ENCODE peak calls at places on chromosomes 3 and 15, in four cellular contexts. K, F, C and D are unnamed samples.

GRCh38 chr3:132916096-132916495 is 122.1 kb upstream of the TMEM108 start:
- DNase-seq in C (no peak), F (no peak), K (no peak), D (no peak)

GRCh38 chr15:69666441-69666882 is 213.8 kb downstream of the RPLP1 start:
- DNase-seq in F (no peak), C (no peak), K (no peak), D (no peak)

GRCh38 chr3:187741403-187742350 is 3.6 kb downstream of the BCL6 start:
- DNase-seq in C (peak; percentile 84), K (no peak), F (peak; percentile 77), D (peak; percentile 77)

GRCh38 chr3:187102073-187102634 is 37.1 kb downstream of the RPL39L start:
- DNase-seq in F (no peak), K (no peak), C (no peak), D (no peak)

GRCh38 chr15:57035664-57036063 is 117.2 kb downstream of the TCF12 start:
- DNase-seq in F (no peak), C (no peak), K (no peak), D (no peak)

GRCh38 chr3:18100126-18100525 is 325.0 kb downstream of the SATB1 start:
- DNase-seq in C (no peak), K (no peak), F (no peak), D (no peak)

GRCh38 chr15:40358492-40359353 is 704 bp downstream of the DISP2 start:
- DNase-seq in K (no peak), C (no peak), F (no peak), D (peak; percentile 42)

GRCh38 chr3:160707187-160707789 is 30.3 kb downstream of the ARL14 start:
- DNase-seq in K (no peak), C (no peak), F (no peak), D (peak; percentile 3)

GRCh38 chr3:170712798-170713197 is 126.9 kb upstream of the SLC7A14 start:
- DNase-seq in K (no peak), F (no peak), C (no peak), D (no peak)

GRCh38 chr3:47910777-47911440 is 105.3 kb downstream of the MAP4 start:
- DNase-seq in C (no peak), K (peak; percentile 10), F (no peak), D (no peak)

GRCh38 chr3:49397470-49397869 is 14.3 kb downstream of the RHOA start:
- DNase-seq in C (no peak), K (no peak), F (no peak), D (no peak)

GRCh38 chr3:127002195-127003174 is 19.6 kb downstream of the PLXNA1 start:
- DNase-seq in F (peak; percentile 62), C (peak; percentile 91), K (peak; percentile 58), D (no peak)

GRCh38 chr15:39629376-39629775 is 48.5 kb downstream of the THBS1 start:
- DNase-seq in F (peak; percentile 57), C (no peak), K (no peak), D (peak; percentile 74)

GRCh38 chr15:78361956-78362506 is 21.9 kb downstream of the CRABP1 start:
- DNase-seq in K (no peak), C (no peak), F (no peak), D (no peak)

GRCh38 chr3:136858381-136858780 is 3.6 kb upstream of the NCK1 start:
- DNase-seq in K (no peak), C (no peak), F (no peak), D (no peak)

GRCh38 chr3:134212898-134213665 is 37.6 kb downstream of the RYK start:
- DNase-seq in C (peak; percentile 90), K (peak; percentile 73), F (peak; percentile 84), D (peak; percentile 81)

GRCh38 chr3:105118905-105119304 is 247.8 kb upstream of the ALCAM start:
- DNase-seq in K (no peak), C (no peak), F (no peak), D (no peak)

GRCh38 chr3:66439666-66440344 is 61.0 kb downstream of the LRIG1 start:
- DNase-seq in F (no peak), K (no peak), C (no peak), D (no peak)

GRCh38 chr3:186366206-186366605 is 4.2 kb upstream of the DGKG start:
- DNase-seq in F (peak; percentile 53), K (no peak), C (no peak), D (no peak)

GRCh38 chr15:68789921-68790575 is 30.6 kb downstream of the ANP32A start:
- DNase-seq in K (no peak), C (no peak), F (no peak), D (no peak)

GRCh38 chr3:69451594-69451993 is 65.7 kb upstream of the FRMD4B start:
- DNase-seq in F (no peak), C (no peak), K (no peak), D (no peak)

GRCh38 chr3:123377173-123377740 is 71.6 kb downstream of the ADCY5 start:
- DNase-seq in F (peak; percentile 15), C (no peak), K (no peak), D (no peak)

GRCh38 chr3:124351430-124352142 is 359.7 kb upstream of the ROPN1 start:
- DNase-seq in K (no peak), C (no peak), F (no peak), D (no peak)

GRCh38 chr3:185820973-185821758 is 3.7 kb downstream of the IGF2BP2 start:
- DNase-seq in K (no peak), C (no peak), F (no peak), D (no peak)

GRCh38 chr15:27701956-27702355 is 397.2 kb downstream of the OCA2 start:
- DNase-seq in F (no peak), C (no peak), K (no peak), D (no peak)

GRCh38 chr15:27707216-27707710 is 391.9 kb downstream of the OCA2 start:
- DNase-seq in K (no peak), C (no peak), F (no peak), D (no peak)

GRCh38 chr15:27701014-27701413 is 398.1 kb downstream of the OCA2 start:
- DNase-seq in K (no peak), F (no peak), C (no peak), D (no peak)

GRCh38 chr15:27706300-27706699 is 392.8 kb downstream of the OCA2 start:
- DNase-seq in C (no peak), K (no peak), F (no peak), D (no peak)

DNA sequence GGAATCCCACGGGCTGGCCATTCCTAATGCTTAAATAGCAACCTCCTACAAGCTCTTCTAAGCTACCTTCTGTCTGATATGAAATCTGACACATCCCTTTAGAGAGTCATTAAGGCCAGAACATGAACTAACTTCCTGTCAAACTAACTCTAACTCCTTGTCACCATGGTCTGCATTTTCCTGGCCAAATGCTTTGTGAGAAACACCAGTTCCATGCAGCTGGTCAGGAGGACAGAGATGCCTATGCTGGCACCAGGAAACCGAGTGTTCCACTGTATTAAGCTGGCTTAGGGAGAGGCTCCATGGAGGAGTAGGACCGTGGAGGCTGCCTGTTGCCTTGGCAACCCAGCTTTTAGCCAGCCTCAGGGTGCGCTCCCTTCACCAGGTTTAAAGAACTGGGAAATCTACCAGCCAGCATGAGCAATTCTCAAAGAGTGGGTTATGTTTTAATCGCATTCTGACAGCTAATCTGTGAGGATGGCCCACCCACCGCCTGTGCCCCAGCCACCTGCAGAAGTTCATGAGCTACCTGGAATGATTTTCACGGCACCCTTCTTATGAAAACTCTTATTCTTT is 394.1 kb downstream of the OCA2 start:
- DNase-seq in F (no peak), C (no peak), K (no peak), D (no peak)
- H3K9me3 ChIP-seq in F (no peaks in the 10 kb centered on the region), C (no peaks in the 10 kb centered on the region), K (peaks cover 3% of the 10 kb centered on the region), D (no peaks in the 10 kb centered on the region)

DNA sequence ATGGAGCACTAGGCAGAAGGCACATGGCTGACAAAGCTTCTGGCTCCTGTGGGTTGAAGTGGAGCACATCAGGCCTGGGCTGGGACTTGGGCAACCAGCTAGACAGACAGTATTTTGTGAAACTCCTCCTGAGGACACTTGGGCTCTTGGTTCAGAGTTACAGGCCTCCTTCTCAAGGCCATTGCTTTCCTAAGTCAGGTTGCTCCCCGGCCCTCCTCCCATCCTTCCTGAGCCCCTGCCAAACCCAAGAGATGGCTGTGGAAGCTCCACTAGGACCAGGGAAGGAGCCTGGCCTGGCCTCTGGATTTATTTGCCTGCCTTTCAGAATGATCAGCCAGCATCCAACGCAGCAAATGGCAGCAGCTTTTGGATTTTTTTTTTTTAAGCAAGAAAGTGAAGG is 56.3 kb downstream of the MAGEF1 start:
- DNase-seq in C (no peak), F (no peak), K (no peak), D (no peak)
- H3K4me1 ChIP-seq in C (peaks cover 50% of the 10 kb centered on the region), F (no peaks in the 10 kb centered on the region), K (peaks cover 28% of the 10 kb centered on the region), D (no peaks in the 10 kb centered on the region)

DNA sequence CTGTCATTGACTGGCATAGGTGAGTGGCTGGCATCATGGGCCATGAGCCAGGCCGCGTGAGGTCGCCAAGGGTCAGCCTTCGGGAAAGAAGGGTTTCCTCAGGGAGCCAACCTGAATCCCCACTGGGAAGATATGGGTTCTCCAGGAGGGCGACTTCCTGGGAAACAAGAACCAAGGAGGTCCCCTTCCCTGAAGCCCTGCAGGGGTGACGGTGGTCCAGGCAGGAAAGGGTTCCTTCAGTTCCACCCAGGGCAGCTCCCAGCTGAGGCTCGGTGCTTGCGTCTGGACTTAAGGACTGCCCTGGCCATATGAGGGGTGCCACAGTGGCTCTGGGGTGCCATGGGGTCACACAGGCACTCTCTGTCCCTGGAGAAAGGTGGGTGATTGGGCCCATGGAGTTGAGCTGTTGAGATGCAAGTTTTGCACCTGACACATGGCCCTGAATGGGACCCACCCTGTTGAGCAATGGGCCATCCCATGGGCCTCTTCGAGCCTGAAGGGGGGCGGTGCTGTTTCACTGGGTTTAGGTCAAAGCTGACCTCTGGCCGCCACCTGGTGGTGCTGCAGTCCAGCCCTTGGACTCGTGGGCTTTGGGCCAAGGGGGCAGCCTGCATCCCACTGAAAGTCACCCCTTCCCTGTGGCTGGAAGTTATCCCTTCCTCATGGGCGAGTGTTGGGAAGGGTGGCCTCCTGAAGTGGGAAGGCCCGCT is 228.1 kb downstream of the SNRPN start:
- DNase-seq in F (peak; percentile 31), C (peak; percentile 48), K (no peak), D (no peak)
- H3K9me3 ChIP-seq in F (no peaks in the 10 kb centered on the region), C (peaks cover 29% of the 10 kb centered on the region), K (peaks cover 68% of the 10 kb centered on the region), D (no peaks in the 10 kb centered on the region)

GRCh38 chr3:13792512-13793347 is 87.1 kb downstream of the WNT7A start:
- DNase-seq in K (no peak), F (peak; percentile 21), C (no peak), D (no peak)
- H3K4me1 ChIP-seq in K (peaks cover 6% of the 10 kb centered on the region), F (no peaks in the 10 kb centered on the region), C (no peaks in the 10 kb centered on the region), D (peaks cover 9% of the 10 kb centered on the region)

DNA sequence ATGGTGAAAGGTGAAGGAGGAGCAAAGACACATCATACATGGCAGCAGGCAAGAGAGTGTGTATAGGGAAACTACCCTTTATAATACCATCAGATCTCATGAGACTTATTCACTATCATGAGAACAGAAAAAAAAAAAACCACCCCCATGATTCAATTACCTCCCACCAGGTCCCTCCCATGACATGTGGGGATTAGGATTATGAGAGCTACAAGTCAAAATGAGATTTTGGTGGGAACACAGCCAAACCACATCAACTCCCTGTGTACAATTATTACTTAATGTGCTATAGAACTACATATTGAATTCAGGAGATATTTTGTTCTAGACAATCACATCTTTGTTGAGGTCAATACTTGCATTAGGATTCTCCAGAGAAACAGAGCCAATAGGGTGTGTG is 313.4 kb downstream of the CNTN6 start:
- DNase-seq in K (no peak), C (no peak), F (no peak), D (no peak)
- H3K9me3 ChIP-seq in K (no peaks in the 10 kb centered on the region), C (no peaks in the 10 kb centered on the region), F (no peaks in the 10 kb centered on the region), D (no peaks in the 10 kb centered on the region)

DNA sequence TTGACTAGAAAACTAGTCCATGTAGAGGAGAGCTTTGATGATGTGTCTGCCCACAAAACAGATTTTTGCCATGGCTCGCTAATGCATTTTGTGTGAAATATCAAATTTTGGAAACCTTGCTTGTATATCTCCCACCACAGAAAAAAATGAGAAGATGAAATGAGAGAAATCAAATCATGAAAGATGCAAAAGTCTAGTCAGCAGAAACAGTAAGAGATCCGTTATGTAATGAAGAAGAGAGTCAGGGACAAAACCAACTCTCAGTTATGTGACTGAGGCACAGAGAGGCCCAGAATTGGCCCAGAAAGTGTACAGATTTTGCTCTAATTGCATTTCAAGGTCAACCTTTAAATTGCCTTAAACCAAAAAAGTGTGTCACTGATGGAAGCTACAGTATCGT is 107.0 kb downstream of the FILIP1L start:
- DNase-seq in F (no peak), C (no peak), K (no peak), D (no peak)
- H3K4me1 ChIP-seq in F (no peaks in the 10 kb centered on the region), C (peaks cover 37% of the 10 kb centered on the region), K (peaks cover 8% of the 10 kb centered on the region), D (no peaks in the 10 kb centered on the region)